ENCODE peak calls at places on chromosome 16, in six cellular contexts. One of them, this sample, is unnamed.

GRCh38 chr16:30377812-30378235 is 3.2 kb downstream of the MYL11 start:
- DNase-seq in GM06990: peak; percentile 84
- DNase-seq in endothelial cell of umbilical vein: peak; percentile 92
- DNase-seq in A549: peak; percentile 94
- DNase-seq in upper lobe of right lung: peak; percentile 98
- DNase-seq in uterus: peak; percentile 95
- DNase-seq in this sample: peak; percentile 79

GRCh38 chr16:17345043-17345442 is 125.7 kb downstream of the XYLT1 start:
- DNase-seq in A549: no peak
- DNase-seq in uterus: peak; percentile 72
- DNase-seq in GM06990: no peak
- DNase-seq in upper lobe of right lung: no peak
- DNase-seq in endothelial cell of umbilical vein: no peak
- DNase-seq in this sample: no peak

GRCh38 chr16:80924372-80924978 is 82.2 kb downstream of the CMC2 start:
- DNase-seq in endothelial cell of umbilical vein: peak; percentile 80
- DNase-seq in A549: peak; percentile 70
- DNase-seq in upper lobe of right lung: no peak
- DNase-seq in GM06990: peak; percentile 25
- DNase-seq in uterus: no peak
- DNase-seq in this sample: peak; percentile 65

GRCh38 chr16:14424595-14424994 is 205.5 kb downstream of the PARN start:
- DNase-seq in GM06990: no peak
- DNase-seq in uterus: no peak
- DNase-seq in A549: no peak
- DNase-seq in endothelial cell of umbilical vein: no peak
- DNase-seq in upper lobe of right lung: no peak
- DNase-seq in this sample: no peak

GRCh38 chr16:30551781-30552180 is 6.4 kb downstream of the ZNF764 start:
- DNase-seq in A549: no peak
- DNase-seq in endothelial cell of umbilical vein: no peak
- DNase-seq in upper lobe of right lung: peak; percentile 82
- DNase-seq in uterus: no peak
- DNase-seq in GM06990: no peak
- DNase-seq in this sample: peak; percentile 50

GRCh38 chr16:252366-253337 is 18.0 kb downstream of the FAM234A start:
- DNase-seq in GM06990: no peak
- DNase-seq in uterus: no peak
- DNase-seq in A549: no peak
- DNase-seq in upper lobe of right lung: no peak
- DNase-seq in endothelial cell of umbilical vein: peak; percentile 53
- DNase-seq in this sample: peak; percentile 78

GRCh38 chr16:52035406-52035805 is 511.5 kb downstream of the TOX3 start:
- DNase-seq in uterus: no peak
- DNase-seq in GM06990: no peak
- DNase-seq in upper lobe of right lung: no peak
- DNase-seq in endothelial cell of umbilical vein: no peak
- DNase-seq in A549: no peak
- DNase-seq in this sample: no peak

GRCh38 chr16:59535298-59535697 is 801.2 kb upstream of the GOT2 start:
- DNase-seq in endothelial cell of umbilical vein: no peak
- DNase-seq in GM06990: no peak
- DNase-seq in A549: no peak
- DNase-seq in uterus: no peak
- DNase-seq in upper lobe of right lung: no peak
- DNase-seq in this sample: no peak

GRCh38 chr16:72371307-72372081 is 199.5 kb upstream of the PMFBP1 start:
- DNase-seq in upper lobe of right lung: no peak
- DNase-seq in endothelial cell of umbilical vein: peak; percentile 97
- DNase-seq in uterus: no peak
- DNase-seq in GM06990: no peak
- DNase-seq in A549: peak; percentile 21
- DNase-seq in this sample: no peak

GRCh38 chr16:23518435-23518891 is 8.2 kb upstream of the GGA2 start:
- DNase-seq in A549: no peak
- DNase-seq in upper lobe of right lung: no peak
- DNase-seq in uterus: no peak
- DNase-seq in endothelial cell of umbilical vein: peak; percentile 67
- DNase-seq in GM06990: peak; percentile 52
- DNase-seq in this sample: no peak

GRCh38 chr16:87391324-87391949 is 699 bp upstream of the MAP1LC3B start:
- DNase-seq in A549: peak; percentile 47
- DNase-seq in GM06990: no peak
- DNase-seq in endothelial cell of umbilical vein: no peak
- DNase-seq in upper lobe of right lung: peak; percentile 92
- DNase-seq in uterus: peak; percentile 71
- DNase-seq in this sample: no peak

GRCh38 chr16:27267037-27267677 is 1.4 kb downstream of the NSMCE1 start:
- DNase-seq in endothelial cell of umbilical vein: no peak
- DNase-seq in uterus: no peak
- DNase-seq in GM06990: no peak
- DNase-seq in A549: no peak
- DNase-seq in upper lobe of right lung: no peak
- DNase-seq in this sample: no peak

GRCh38 chr16:78775161-78775561 is 675.7 kb downstream of the WWOX start:
- DNase-seq in GM06990: peak; percentile 29
- DNase-seq in A549: no peak
- DNase-seq in upper lobe of right lung: no peak
- DNase-seq in uterus: no peak
- DNase-seq in endothelial cell of umbilical vein: no peak
- DNase-seq in this sample: no peak

GRCh38 chr16:79272141-79272577 is 328.4 kb downstream of the MAF start:
- DNase-seq in upper lobe of right lung: no peak
- DNase-seq in GM06990: no peak
- DNase-seq in uterus: no peak
- DNase-seq in endothelial cell of umbilical vein: no peak
- DNase-seq in A549: no peak
- DNase-seq in this sample: no peak

GRCh38 chr16:76565542-76565941 is 288.3 kb downstream of the CNTNAP4 start:
- DNase-seq in upper lobe of right lung: no peak
- DNase-seq in endothelial cell of umbilical vein: no peak
- DNase-seq in uterus: no peak
- DNase-seq in A549: no peak
- DNase-seq in GM06990: no peak
- DNase-seq in this sample: no peak

GRCh38 chr16:87850009-87851006 is 19.0 kb downstream of the SLC7A5 start:
- DNase-seq in GM06990: peak; percentile 64
- DNase-seq in uterus: peak; percentile 46
- DNase-seq in upper lobe of right lung: peak; percentile 86
- DNase-seq in endothelial cell of umbilical vein: peak; percentile 51
- DNase-seq in A549: no peak
- DNase-seq in this sample: peak; percentile 87

GRCh38 chr16:53486230-53486629 is 16.8 kb downstream of the AKTIP start:
- DNase-seq in A549: no peak
- DNase-seq in GM06990: no peak
- DNase-seq in uterus: no peak
- DNase-seq in upper lobe of right lung: no peak
- DNase-seq in endothelial cell of umbilical vein: no peak
- DNase-seq in this sample: no peak

GRCh38 chr16:2507679-2508064 is 6.1 kb upstream of the ATP6V0C start:
- DNase-seq in upper lobe of right lung: peak; percentile 88
- DNase-seq in A549: no peak
- DNase-seq in uterus: no peak
- DNase-seq in GM06990: no peak
- DNase-seq in endothelial cell of umbilical vein: no peak
- DNase-seq in this sample: no peak

GRCh38 chr16:88290850-88291830 is 91.6 kb upstream of the ZNF469 start:
- DNase-seq in uterus: no peak
- DNase-seq in A549: no peak
- DNase-seq in endothelial cell of umbilical vein: no peak
- DNase-seq in upper lobe of right lung: no peak
- DNase-seq in GM06990: no peak
- DNase-seq in this sample: no peak

GRCh38 chr16:71383054-71383773 is 24.7 kb downstream of the CALB2 start:
- DNase-seq in endothelial cell of umbilical vein: no peak
- DNase-seq in A549: no peak
- DNase-seq in GM06990: no peak
- DNase-seq in uterus: no peak
- DNase-seq in upper lobe of right lung: no peak
- DNase-seq in this sample: no peak

GRCh38 chr16:22739077-22739476 is 74.9 kb upstream of the HS3ST2 start:
- DNase-seq in GM06990: no peak
- DNase-seq in uterus: no peak
- DNase-seq in upper lobe of right lung: no peak
- DNase-seq in endothelial cell of umbilical vein: no peak
- DNase-seq in A549: no peak
- DNase-seq in this sample: no peak

GRCh38 chr16:69166221-69166833 is 20.6 kb upstream of the SNTB2 start:
- DNase-seq in GM06990: no peak
- DNase-seq in endothelial cell of umbilical vein: peak; percentile 49
- DNase-seq in upper lobe of right lung: no peak
- DNase-seq in A549: no peak
- DNase-seq in uterus: no peak
- DNase-seq in this sample: peak; percentile 71

DNA sequence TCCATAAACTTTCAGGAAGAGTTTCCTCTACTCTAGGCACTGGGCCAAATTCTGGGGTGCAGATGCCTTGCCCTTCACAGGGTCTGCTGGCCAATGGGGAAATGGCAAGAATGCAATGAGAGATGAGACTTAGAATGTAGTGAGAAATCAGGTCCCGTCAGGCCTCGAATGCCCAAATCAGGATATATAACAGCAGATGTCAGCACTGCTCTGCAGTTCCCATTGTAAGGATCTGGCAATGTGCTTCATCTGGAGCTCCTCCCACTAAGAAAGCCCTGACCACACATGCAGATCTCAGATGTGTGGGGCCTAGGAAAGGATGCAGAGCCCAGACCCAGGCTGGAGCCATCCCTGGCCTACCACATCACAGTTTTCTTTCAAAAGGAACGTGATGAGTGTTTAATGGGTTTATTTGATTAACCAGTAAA is 13.9 kb upstream of the LPCAT2 start:
- DNase-seq in upper lobe of right lung: no peak
- DNase-seq in uterus: peak; percentile 53
- DNase-seq in GM06990: no peak
- DNase-seq in A549: peak; percentile 62
- DNase-seq in endothelial cell of umbilical vein: peak; percentile 85
- DNase-seq in this sample: no peak
- TF ChIP-seq CTCF in upper lobe of right lung: peak; percentile 36
- TF ChIP-seq CTCF in uterus: peak; percentile 38
- TF ChIP-seq CTCF in GM06990: no peak
- TF ChIP-seq CTCF in A549: no peak
- TF ChIP-seq CTCF in endothelial cell of umbilical vein: peak; percentile 20
- TF ChIP-seq CTCF in this sample: no peak

DNA sequence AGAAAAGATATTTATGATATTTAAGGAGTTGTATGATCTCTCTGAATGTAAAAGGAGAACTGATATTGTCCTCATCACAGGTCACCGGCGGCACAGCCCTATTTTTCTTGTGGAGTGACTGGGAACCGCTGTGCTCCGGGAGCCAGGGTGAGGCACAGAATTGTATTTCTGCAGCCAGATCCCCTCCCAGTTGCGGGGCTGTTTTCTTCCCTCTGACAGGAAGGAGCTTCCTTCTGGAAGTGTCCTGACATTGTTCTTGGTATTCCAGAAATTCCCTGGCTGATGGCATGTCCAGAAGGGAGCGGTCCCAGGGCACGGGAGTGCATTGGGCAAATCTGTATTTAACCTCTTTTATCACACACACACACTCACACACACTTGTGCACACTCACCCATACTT is 268.6 kb upstream of the FOXF1 start:
- DNase-seq in GM06990: no peak
- DNase-seq in endothelial cell of umbilical vein: no peak
- DNase-seq in upper lobe of right lung: no peak
- DNase-seq in A549: no peak
- DNase-seq in uterus: peak; percentile 2
- DNase-seq in this sample: no peak
- TF ChIP-seq CTCF in GM06990: no peak
- TF ChIP-seq CTCF in endothelial cell of umbilical vein: no peak
- TF ChIP-seq CTCF in upper lobe of right lung: no peak
- TF ChIP-seq CTCF in A549: no peak
- TF ChIP-seq CTCF in uterus: no peak
- TF ChIP-seq CTCF in this sample: no peak

DNA sequence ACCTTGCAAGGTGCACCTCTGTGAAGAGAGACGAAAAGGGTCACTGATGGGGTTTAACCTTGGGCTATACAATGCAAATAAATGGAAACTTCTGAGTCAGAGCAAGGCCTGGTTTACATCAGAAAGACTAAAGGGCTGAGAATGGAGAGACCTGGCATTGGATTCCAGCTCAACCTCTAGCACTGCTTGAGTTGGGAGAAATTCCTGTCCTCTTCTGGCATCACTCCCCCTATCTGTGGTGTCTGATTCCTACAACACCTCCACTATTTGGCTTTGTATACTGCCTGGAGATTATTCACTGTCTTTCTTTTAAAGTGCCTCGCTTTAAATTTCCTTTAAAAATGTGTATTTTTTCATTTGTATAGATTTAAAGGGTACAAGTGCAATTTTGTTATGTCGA is 68.8 kb downstream of the GPR139 start:
- DNase-seq in uterus: no peak
- DNase-seq in A549: no peak
- DNase-seq in upper lobe of right lung: no peak
- DNase-seq in endothelial cell of umbilical vein: no peak
- DNase-seq in GM06990: no peak
- DNase-seq in this sample: no peak
- TF ChIP-seq CTCF in uterus: no peak
- TF ChIP-seq CTCF in A549: no peak
- TF ChIP-seq CTCF in upper lobe of right lung: no peak
- TF ChIP-seq CTCF in endothelial cell of umbilical vein: no peak
- TF ChIP-seq CTCF in GM06990: peak; percentile 17
- TF ChIP-seq CTCF in this sample: no peak

GRCh38 chr16:1492923-1493745 is at the start of gene TELO2:
- DNase-seq in A549: peak; percentile 87
- DNase-seq in GM06990: peak; percentile 87
- DNase-seq in endothelial cell of umbilical vein: peak; percentile 63
- DNase-seq in uterus: peak; percentile 82
- DNase-seq in upper lobe of right lung: peak; percentile 92
- DNase-seq in this sample: peak; percentile 99

GRCh38 chr16:1494711-1495110 is 1.6 kb downstream of the TELO2 start:
- DNase-seq in endothelial cell of umbilical vein: no peak
- DNase-seq in A549: no peak
- DNase-seq in upper lobe of right lung: no peak
- DNase-seq in uterus: no peak
- DNase-seq in GM06990: peak; percentile 9
- DNase-seq in this sample: no peak

GRCh38 chr16:1493746-1494094 is 560 bp downstream of the TELO2 start:
- DNase-seq in uterus: no peak
- DNase-seq in endothelial cell of umbilical vein: peak; percentile 6
- DNase-seq in upper lobe of right lung: no peak
- DNase-seq in A549: no peak
- DNase-seq in GM06990: no peak
- DNase-seq in this sample: peak; percentile 54

GRCh38 chr16:1495281-1496262 is 2.4 kb downstream of the TELO2 start:
- DNase-seq in upper lobe of right lung: no peak
- DNase-seq in GM06990: peak; percentile 9
- DNase-seq in endothelial cell of umbilical vein: no peak
- DNase-seq in uterus: peak; percentile 15
- DNase-seq in A549: no peak
- DNase-seq in this sample: no peak

DNA sequence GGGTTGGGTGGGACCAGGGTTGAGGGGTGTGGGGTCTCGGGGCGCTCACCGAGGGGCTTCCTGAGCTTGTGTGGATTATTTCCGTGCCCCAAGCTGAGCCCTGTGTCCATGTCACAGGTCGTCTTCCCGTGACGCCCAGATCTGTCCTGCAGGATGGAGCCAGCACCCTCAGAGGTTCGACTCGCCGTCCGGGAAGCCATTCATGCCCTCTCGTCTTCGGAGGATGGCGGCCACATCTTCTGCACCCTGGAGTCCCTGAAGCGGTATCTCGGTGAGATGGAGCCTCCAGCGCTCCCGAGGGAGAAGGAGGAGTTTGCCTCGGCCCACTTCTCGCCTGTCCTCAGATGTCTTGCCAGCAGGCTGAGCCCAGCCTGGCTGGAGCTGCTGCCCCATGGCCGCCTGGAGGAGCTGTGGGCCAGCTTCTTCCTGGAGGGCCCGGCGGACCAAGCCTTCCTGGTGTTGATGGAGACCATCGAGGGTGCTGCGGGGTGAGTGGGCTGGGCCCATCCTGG is 1.0 kb downstream of the TELO2 start:
- DNase-seq in uterus: peak; percentile 62
- DNase-seq in endothelial cell of umbilical vein: peak; percentile 77
- DNase-seq in A549: peak; percentile 77
- DNase-seq in GM06990: peak; percentile 13
- DNase-seq in upper lobe of right lung: peak; percentile 68
- DNase-seq in this sample: no peak
- TF ChIP-seq CTCF in uterus: peak; percentile 40
- TF ChIP-seq CTCF in endothelial cell of umbilical vein: peak; percentile 95
- TF ChIP-seq CTCF in A549: peak; percentile 36
- TF ChIP-seq CTCF in GM06990: no peak
- TF ChIP-seq CTCF in upper lobe of right lung: peak; percentile 57
- TF ChIP-seq CTCF in this sample: peak; percentile 16